ENCODE peak calls at places on chromosomes 1 and 21, in six cellular contexts. N is pancreas, K is GM12865, H is astrocyte of the spinal cord, Q is A549, E is upper lobe of right lung. Z is an unnamed sample.

GRCh38 chr1:38037481-38037939 is 9.1 kb downstream of the POU3F1 start:
- DNase-seq in N (no peak), H (no peak), Q (no peak), E (peak), K (no peak), Z (peak)

GRCh38 chr1:78536427-78536826 is 45.7 kb downstream of the PTGFR start:
- DNase-seq in K (no peak), Q (no peak), N (no peak), E (no peak), H (peak), Z (no peak)

GRCh38 chr1:10785855-10786638 is 10.4 kb downstream of the CASZ1 start:
- DNase-seq in E (no peak), K (no peak), N (no peak), H (no peak), Q (no peak), Z (no peak)

GRCh38 chr1:155648207-155649147 is 38.5 kb downstream of the MSTO1 start:
- DNase-seq in K (no peak), N (peak), H (peak), E (no peak), Q (peak), Z (peak)

GRCh38 chr21:35252831-35253230 is 203.7 kb upstream of the RUNX1 start:
- DNase-seq in N (no peak), H (peak), E (no peak), Q (no peak), K (peak), Z (no peak)

GRCh38 chr1:67144696-67145095 is 9.9 kb upstream of the C1orf141 start:
- DNase-seq in Q (no peak), E (no peak), K (peak), H (no peak), N (no peak), Z (no peak)

GRCh38 chr1:170539154-170539553 is 7.2 kb downstream of the GORAB start:
- DNase-seq in E (no peak), H (no peak), K (no peak), N (no peak), Q (no peak), Z (no peak)

GRCh38 chr1:172820759-172821158 is 161.9 kb downstream of the FASLG start:
- DNase-seq in H (no peak), E (no peak), N (no peak), K (no peak), Q (no peak), Z (no peak)

GRCh38 chr21:29155118-29155932 is 24.9 kb downstream of the MAP3K7CL start:
- DNase-seq in Q (no peak), H (peak), K (no peak), N (no peak), E (peak), Z (no peak)

GRCh38 chr1:14968251-14968812 is 185.2 kb upstream of the TMEM51 start:
- DNase-seq in E (no peak), N (no peak), K (no peak), Q (no peak), H (peak), Z (no peak)

GRCh38 chr1:1761504-1762376 is 16.5 kb downstream of the NADK start:
- DNase-seq in Q (no peak), K (no peak), E (no peak), H (no peak), N (no peak), Z (no peak)

GRCh38 chr1:50980505-50980904 is 10.5 kb downstream of the CDKN2C start:
- DNase-seq in E (no peak), K (no peak), Q (no peak), N (no peak), H (no peak), Z (no peak)

GRCh38 chr1:223515416-223515815 is 122.2 kb downstream of the CCDC185 start:
- DNase-seq in N (no peak), Q (no peak), H (no peak), E (no peak), K (no peak), Z (no peak)

GRCh38 chr1:160421881-160422280 is 21.5 kb downstream of the VANGL2 start:
- DNase-seq in K (no peak), H (no peak), N (no peak), E (no peak), Q (no peak), Z (no peak)

GRCh38 chr1:160418483-160418882 is 18.1 kb downstream of the VANGL2 start:
- DNase-seq in H (no peak), Q (no peak), E (no peak), N (no peak), K (no peak), Z (no peak)

GRCh38 chr1:160419838-160420169 is 19.4 kb downstream of the VANGL2 start:
- DNase-seq in H (no peak), E (no peak), Q (no peak), K (no peak), N (no peak), Z (no peak)

GRCh38 chr1:160420881-160421842 is 20.8 kb downstream of the VANGL2 start:
- DNase-seq in E (no peak), H (no peak), Q (no peak), N (no peak), K (no peak), Z (no peak)

GRCh38 chr1:160419150-160419837 is 18.9 kb downstream of the VANGL2 start:
- DNase-seq in Q (no peak), K (no peak), N (no peak), E (no peak), H (no peak), Z (no peak)
- TF ChIP-seq CTCF in Q (no peak), K (no peak), N (no peak), E (no peak), H (no peak), Z (no peak)

DNA sequence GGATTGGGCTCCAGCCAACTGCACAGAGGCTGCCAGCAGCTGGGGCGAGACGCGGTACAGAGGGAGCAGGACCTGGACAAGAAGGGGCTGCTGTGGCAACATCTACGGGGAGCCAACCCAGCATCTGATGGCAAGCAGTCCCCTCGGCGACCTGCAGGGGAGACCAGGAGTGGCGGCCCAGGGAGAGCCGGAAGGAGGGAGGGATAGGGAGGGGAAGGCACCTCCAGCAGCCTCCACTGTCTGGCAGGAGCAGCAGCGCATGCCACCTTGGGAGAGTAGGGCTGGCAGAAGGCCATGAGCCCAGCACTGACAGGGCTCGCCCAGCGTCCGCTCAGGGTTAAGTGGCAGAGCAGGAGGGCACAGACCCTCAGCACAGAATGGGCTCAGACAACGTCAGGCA is 17.3 kb downstream of the CHD5 start:
- DNase-seq in N (no peak), Q (no peak), H (no peak), E (no peak), K (no peak), Z (no peak)
- TF ChIP-seq CTCF in N (no peak), Q (no peak), H (no peak), E (no peak), K (no peak), Z (peak)

DNA sequence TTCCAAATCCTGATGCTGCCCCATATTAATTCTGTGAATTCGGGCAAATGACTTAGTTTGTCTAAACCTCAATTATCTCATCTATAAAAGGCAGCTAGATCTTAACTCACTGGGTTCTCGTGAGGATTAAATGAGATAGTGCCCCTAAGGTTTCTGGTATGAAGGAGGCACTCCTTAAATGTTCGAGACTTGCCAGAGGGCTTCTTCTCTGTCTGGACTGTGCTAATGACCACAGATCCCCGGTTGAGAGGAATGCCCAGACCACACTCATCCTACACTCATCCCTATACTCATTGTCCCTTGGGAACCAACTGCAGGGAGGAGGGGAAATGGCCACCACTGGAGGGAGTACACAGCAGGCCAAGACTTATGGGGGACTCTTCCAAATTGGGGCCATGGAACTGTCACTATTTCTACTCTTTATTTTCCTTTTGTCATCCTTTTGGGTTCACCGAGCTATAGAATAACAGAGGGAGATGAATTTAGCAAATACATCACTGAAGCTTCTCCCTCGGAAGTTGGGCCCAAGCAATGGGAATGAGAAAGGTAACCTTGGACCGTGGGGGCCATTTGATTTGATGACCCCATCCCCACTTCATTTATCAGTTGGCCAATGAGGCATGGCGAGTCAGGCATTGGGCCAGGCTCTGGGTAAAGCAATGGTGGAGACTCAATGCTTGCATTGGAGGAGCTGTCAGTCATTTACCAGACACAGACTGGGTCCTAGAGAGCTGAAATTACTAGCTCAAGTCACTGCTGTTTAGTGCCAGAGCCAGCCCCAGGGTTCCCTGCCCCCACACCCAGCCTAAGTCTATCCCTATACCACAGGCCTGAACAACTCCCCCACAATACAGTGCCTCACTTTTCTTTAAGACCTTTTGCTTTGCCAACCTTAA is 5.1 kb downstream of the ATF3 start:
- DNase-seq in H (no peak), N (no peak), Q (no peak), K (peak), E (no peak), Z (no peak)
- TF ChIP-seq CTCF in H (no peak), N (no peak), Q (no peak), K (no peak), E (no peak), Z (no peak)

GRCh38 chr1:110962892-110963665 is 643 bp downstream of the LRIF1 start:
- DNase-seq in H (peak), E (peak), Q (peak), K (peak), N (peak), Z (peak)
- TF ChIP-seq CTCF in H (peak), E (no peak), Q (no peak), K (no peak), N (no peak), Z (no peak)

Z was measured in endothelial cell.